ENCODE peak calls at places on chromosomes 1 and 21, in four cellular contexts. One of them, this sample, is unnamed.

GRCh38 chr1:22763479-22764200 is 53.0 kb downstream of the EPHB2 start:
- DNase-seq in fibroblast of lung: no peak
- DNase-seq in AG09319: no peak
- DNase-seq in globus pallidus: no peak
- DNase-seq in this sample: no peak

GRCh38 chr21:40990366-40990765 is 143.4 kb upstream of the DSCAM start:
- DNase-seq in fibroblast of lung: no peak
- DNase-seq in AG09319: no peak
- DNase-seq in globus pallidus: no peak
- DNase-seq in this sample: no peak

GRCh38 chr1:165365344-165365743 is 8.8 kb upstream of the LMX1A start:
- DNase-seq in fibroblast of lung: no peak
- DNase-seq in AG09319: no peak
- DNase-seq in globus pallidus: no peak
- DNase-seq in this sample: no peak

GRCh38 chr1:19813651-19813960 is 1.5 kb downstream of the RNF186 start:
- DNase-seq in fibroblast of lung: no peak
- DNase-seq in AG09319: no peak
- DNase-seq in globus pallidus: no peak
- DNase-seq in this sample: no peak

GRCh38 chr1:174969977-174970376 is 29.8 kb upstream of the CACYBP start:
- DNase-seq in fibroblast of lung: no peak
- DNase-seq in AG09319: no peak
- DNase-seq in globus pallidus: no peak
- DNase-seq in this sample: no peak

GRCh38 chr1:27521336-27522147 is 31.6 kb upstream of the WASF2 start:
- DNase-seq in fibroblast of lung: no peak
- DNase-seq in AG09319: no peak
- DNase-seq in globus pallidus: no peak
- DNase-seq in this sample: no peak

GRCh38 chr1:16180291-16180824 is 24.5 kb upstream of the EPHA2 start:
- DNase-seq in fibroblast of lung: no peak
- DNase-seq in AG09319: no peak
- DNase-seq in globus pallidus: no peak
- DNase-seq in this sample: no peak

GRCh38 chr1:110237406-110238152 is 27.5 kb downstream of the KCNC4 start:
- DNase-seq in fibroblast of lung: no peak
- DNase-seq in AG09319: no peak
- DNase-seq in globus pallidus: no peak
- DNase-seq in this sample: no peak

GRCh38 chr1:177907000-177907399 is 62.9 kb downstream of the SEC16B start:
- DNase-seq in fibroblast of lung: no peak
- DNase-seq in AG09319: no peak
- DNase-seq in globus pallidus: no peak
- DNase-seq in this sample: no peak

This sample was measured in pons.